ENCODE peak calls at places on chromosomes 11 and 22, in ten cellular contexts. R, C, W, B, T, Q, A, L, E and H are unnamed samples.

GRCh38 chr22:42368379-42369249 is 63.6 kb downstream of the NFAM1 start:
- DNase-seq in A (no peak), T (no peak), B (no peak), C (peak), R (no peak), L (no peak), Q (no peak), E (peak), W (no peak), H (peak)

GRCh38 chr22:46055176-46055850 is 78.4 kb upstream of the WNT7B start:
- DNase-seq in W (no peak), T (no peak), E (peak), C (no peak), Q (no peak), A (no peak), B (no peak), R (no peak), L (no peak), H (no peak)

GRCh38 chr11:65180877-65181568 is 705 bp upstream of the CAPN1 start:
- DNase-seq in R (peak), A (peak), Q (peak), W (peak), C (peak), L (peak), T (peak), E (peak), B (peak), H (peak)

GRCh38 chr11:85866137-85866827 is 11.1 kb downstream of the CCDC83 start:
- DNase-seq in C (no peak), R (no peak), B (no peak), Q (no peak), T (no peak), E (no peak), L (no peak), A (no peak), W (no peak), H (no peak)

GRCh38 chr11:79108851-79109250 is 332.0 kb downstream of the TENM4 start:
- DNase-seq in T (peak), A (no peak), C (no peak), L (no peak), Q (no peak), B (no peak), E (no peak), R (no peak), W (no peak), H (no peak)

GRCh38 chr11:120875986-120876385 is 147.9 kb upstream of the TBCEL start:
- DNase-seq in B (no peak), Q (no peak), A (no peak), L (no peak), R (no peak), T (no peak), C (no peak), E (no peak), W (no peak), H (no peak)

GRCh38 chr11:87819141-87819540 is 356.1 kb downstream of the RAB38 start:
- DNase-seq in T (no peak), Q (no peak), E (no peak), B (no peak), W (no peak), L (no peak), A (no peak), C (no peak), R (peak), H (no peak)

GRCh38 chr11:74322667-74323066 is 11.2 kb upstream of the P4HA3 start:
- DNase-seq in C (no peak), T (peak), Q (no peak), E (peak), L (no peak), R (no peak), B (no peak), A (peak), W (no peak), H (no peak)

GRCh38 chr22:48491451-48491941 is 1336.2 kb downstream of the BRD1 start:
- DNase-seq in Q (no peak), W (no peak), A (no peak), B (peak), T (no peak), E (no peak), R (no peak), L (no peak), C (peak), H (no peak)

GRCh38 chr11:420054-420910 is 5.5 kb upstream of the SIGIRR start:
- DNase-seq in B (no peak), L (no peak), C (no peak), R (no peak), Q (no peak), A (no peak), T (no peak), E (no peak), W (no peak), H (no peak)

GRCh38 chr11:35247428-35247827 is 108.5 kb downstream of the CD44 start:
- DNase-seq in A (no peak), T (no peak), L (no peak), C (no peak), W (no peak), Q (no peak), B (no peak), R (no peak), E (peak), H (peak)

GRCh38 chr11:78253797-78254196 is 65.1 kb downstream of the USP35 start:
- DNase-seq in B (no peak), R (peak), A (no peak), E (no peak), T (peak), Q (peak), C (no peak), L (no peak), W (no peak), H (no peak)

GRCh38 chr22:45092644-45093043 is 71.1 kb upstream of the NUP50 start:
- DNase-seq in W (no peak), R (no peak), L (no peak), B (no peak), T (no peak), A (no peak), E (no peak), Q (no peak), C (no peak), H (no peak)

GRCh38 chr22:25496396-25497064 is 67.9 kb upstream of the GRK3 start:
- DNase-seq in R (no peak), B (no peak), Q (no peak), L (peak), A (peak), C (no peak), T (peak), W (no peak), E (no peak), H (no peak)

GRCh38 chr11:113538801-113539200 is 63.6 kb upstream of the DRD2 start:
- DNase-seq in L (no peak), C (no peak), Q (no peak), A (no peak), W (no peak), T (no peak), B (no peak), E (no peak), R (no peak), H (no peak)

GRCh38 chr22:50547231-50547851 is 1.6 kb downstream of the KLHDC7B start:
- DNase-seq in Q (no peak), W (no peak), E (no peak), B (no peak), T (no peak), R (no peak), C (no peak), L (no peak), A (no peak), H (no peak)

GRCh38 chr22:17218341-17218740 is 894 bp downstream of the ADA2 start:
- DNase-seq in C (no peak), L (no peak), E (no peak), A (no peak), T (no peak), Q (no peak), R (no peak), B (no peak), W (no peak), H (no peak)

GRCh38 chr11:33234397-33235168 is 22.6 kb upstream of the HIPK3 start:
- DNase-seq in A (peak), Q (no peak), L (no peak), E (no peak), W (no peak), C (no peak), R (no peak), B (no peak), T (peak), H (no peak)

GRCh38 chr11:515131-515530 is 8.1 kb upstream of the RNH1 start:
- DNase-seq in B (no peak), E (no peak), T (no peak), W (no peak), A (no peak), L (no peak), R (no peak), Q (no peak), C (no peak), H (no peak)

GRCh38 chr11:61338783-61339489 is 5.9 kb downstream of the TKFC start:
- DNase-seq in W (no peak), B (no peak), T (no peak), A (no peak), Q (no peak), E (no peak), R (no peak), L (no peak), C (no peak), H (no peak)

GRCh38 chr11:11178671-11179070 is 174.4 kb downstream of the CSNK2A3 start:
- DNase-seq in Q (no peak), L (no peak), R (peak), B (no peak), T (no peak), C (no peak), A (no peak), W (no peak), E (no peak), H (no peak)

GRCh38 chr11:31060880-31061279 is 308.7 kb downstream of the DCDC1 start:
- DNase-seq in L (no peak), R (no peak), Q (no peak), A (peak), W (peak), C (peak), E (no peak), T (peak), B (no peak), H (no peak)

DNA sequence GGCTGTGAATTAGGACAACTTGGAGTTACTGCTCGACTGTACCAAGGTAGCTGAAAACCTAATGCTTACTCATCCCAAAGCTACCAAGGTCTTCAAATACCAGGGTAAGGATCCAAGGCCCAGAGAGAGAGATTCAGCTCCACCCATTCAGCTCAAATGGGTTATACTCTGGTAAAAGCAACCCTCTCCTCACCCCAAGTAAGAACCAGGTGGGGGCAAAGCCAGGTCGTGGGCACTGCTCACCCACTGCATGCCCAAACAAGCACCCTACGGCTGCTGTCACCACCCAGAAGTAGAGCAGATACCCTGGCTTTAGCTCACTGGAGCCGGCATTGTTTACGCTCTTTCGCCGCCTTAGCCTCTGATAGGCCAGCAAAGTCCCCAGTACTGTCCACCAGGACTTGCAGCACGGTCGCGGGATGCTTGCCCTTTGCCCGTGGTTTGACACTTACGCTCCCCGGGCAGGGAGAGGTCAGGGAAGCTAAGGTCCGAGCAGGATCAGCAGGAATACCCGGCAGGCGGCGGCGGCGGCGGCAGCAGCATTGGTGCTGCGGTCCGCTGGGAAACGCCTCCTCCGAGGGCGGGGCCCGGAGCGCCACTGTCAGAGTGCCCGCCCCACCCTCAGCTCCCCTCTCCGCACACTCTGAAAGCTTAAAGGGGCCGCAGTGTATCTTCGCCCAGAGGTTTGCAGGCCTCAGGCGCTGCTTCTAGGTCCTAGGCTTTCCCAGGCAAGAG is 19.6 kb downstream of the CKAP5 start:
- DNase-seq in L (peak), W (peak), R (peak), C (peak), E (peak), T (peak), B (peak), Q (peak), A (peak), H (peak)
- TF ChIP-seq CTCF in L (peak), W (peak), R (no peak), C (no peak), E (no peak), T (no peak), B (no peak), Q (no peak), A (no peak), H (no peak)

DNA sequence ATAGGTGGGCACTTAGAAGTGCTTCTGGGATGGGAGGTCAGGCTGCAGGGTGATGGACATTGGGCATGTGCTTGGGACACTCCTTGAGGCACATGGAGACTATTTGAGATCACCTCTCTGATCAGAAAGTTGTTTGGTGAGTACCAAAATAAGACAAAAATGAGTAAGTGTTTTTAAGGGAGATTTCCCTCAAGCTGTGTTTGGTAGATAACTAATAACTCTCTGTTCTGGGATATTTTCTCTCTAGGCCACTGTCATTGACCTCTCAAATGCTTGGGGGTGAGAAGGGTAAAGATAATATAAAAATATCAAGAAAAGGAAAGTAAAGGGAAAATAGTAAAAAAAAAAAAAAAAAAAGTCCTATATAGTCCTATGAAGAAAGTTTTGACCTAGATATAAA is 117.8 kb downstream of the TEAD1 start:
- DNase-seq in R (no peak), Q (no peak), E (no peak), B (no peak), T (no peak), C (no peak), W (no peak), A (no peak), L (no peak), H (no peak)
- TF ChIP-seq CTCF in R (no peak), Q (no peak), E (no peak), B (no peak), T (no peak), C (no peak), W (no peak), A (no peak), L (no peak), H (no peak)

GRCh38 chr22:37507731-37508130 is 11.5 kb downstream of the CARD10 start:
- DNase-seq in L (no peak), W (no peak), T (no peak), C (no peak), A (no peak), R (no peak), E (no peak), Q (no peak), B (no peak), H (no peak)
- TF ChIP-seq CTCF in L (no peak), W (no peak), T (no peak), C (no peak), A (no peak), R (no peak), E (no peak), Q (no peak), B (no peak), H (no peak)

GRCh38 chr11:8087185-8087584 is 6.2 kb downstream of the TUB start:
- DNase-seq in E (no peak), A (no peak), Q (no peak), C (peak), R (no peak), W (no peak), B (no peak), T (no peak), L (no peak), H (no peak)
- TF ChIP-seq CTCF in E (no peak), A (no peak), Q (peak), C (peak), R (peak), W (peak), B (peak), T (peak), L (peak), H (no peak)